ENCODE peak calls at places on chromosomes 13 and 19, in six cellular contexts. G is pulmonary artery endothelial cell, T is psoas muscle, A is RWPE2, W is AG09319, O is HS-5. I is an unnamed sample.
A peak's percentile ranks its signal among the peaks of the same experiment; 100 is the strongest.

GRCh38 chr19:44111910-44112463 is 1.2 kb upstream of the ZNF225 start:
- DNase-seq in O (no peak), T (no peak), A (peak; percentile 64), G (peak; percentile 53), W (peak; percentile 59), I (peak; percentile 93)

GRCh38 chr19:50005428-50005827 is 19.7 kb downstream of the VRK3 start:
- DNase-seq in G (no peak), A (no peak), W (no peak), O (no peak), T (no peak), I (no peak)

GRCh38 chr13:53250272-53250875 is 221.8 kb downstream of the OLFM4 start:
- DNase-seq in W (peak; percentile 28), O (peak; percentile 15), A (no peak), T (no peak), G (peak; percentile 20), I (peak; percentile 84)

GRCh38 chr13:21933001-21933400 is 262.1 kb downstream of the FGF9 start:
- DNase-seq in G (no peak), O (no peak), A (no peak), T (no peak), W (no peak), I (no peak)

GRCh38 chr13:114113961-114114360 is 18.5 kb downstream of the RASA3 start:
- DNase-seq in A (peak; percentile 19), G (no peak), W (no peak), T (no peak), O (no peak), I (no peak)

GRCh38 chr13:107251321-107251720 is 683.4 kb upstream of the ARGLU1 start:
- DNase-seq in A (no peak), T (no peak), W (no peak), O (no peak), G (no peak), I (no peak)

GRCh38 chr13:97112451-97113152 is 109.5 kb upstream of the MBNL2 start:
- DNase-seq in G (no peak), T (no peak), W (no peak), A (no peak), O (no peak), I (no peak)

GRCh38 chr13:30870916-30871712 is 35.0 kb upstream of the MEDAG start:
- DNase-seq in A (no peak), G (no peak), W (no peak), T (no peak), O (no peak), I (no peak)

GRCh38 chr19:28184997-28185396 is 1028.0 kb downstream of the UQCRFS1 start:
- DNase-seq in A (no peak), O (no peak), G (no peak), T (no peak), W (no peak), I (no peak)

GRCh38 chr13:63307239-63307638 is 1891.6 kb upstream of the PCDH20 start:
- DNase-seq in A (no peak), G (no peak), O (no peak), W (no peak), T (no peak), I (no peak)

GRCh38 chr13:36912983-36913382 is 7.1 kb downstream of the SMAD9 start:
- DNase-seq in A (no peak), O (no peak), G (no peak), W (no peak), T (no peak), I (no peak)

GRCh38 chr19:36111200-36111539 is 227 bp downstream of the OVOL3 start:
- DNase-seq in T (no peak), O (no peak), W (no peak), G (no peak), A (no peak), I (no peak)

GRCh38 chr19:38095411-38096308 is 128.4 kb downstream of the DPF1 start:
- DNase-seq in O (no peak), A (no peak), G (peak; percentile 33), W (peak; percentile 24), T (peak; percentile 64), I (peak; percentile 74)

GRCh38 chr13:66974174-66974573 is 256.0 kb downstream of the PCDH9 start:
- DNase-seq in O (no peak), A (no peak), G (no peak), T (no peak), W (no peak), I (no peak)

GRCh38 chr13:111253334-111253872 is 67.0 kb upstream of the TEX29 start:
- DNase-seq in A (no peak), G (no peak), W (no peak), T (no peak), O (no peak), I (peak; percentile 15)

GRCh38 chr19:5333581-5334365 is 6.8 kb downstream of the PTPRS start:
- DNase-seq in O (no peak), W (no peak), A (no peak), G (no peak), T (no peak), I (no peak)

GRCh38 chr13:46160474-46161066 is 21.4 kb downstream of the LCP1 start:
- DNase-seq in A (no peak), G (peak; percentile 27), W (peak; percentile 18), O (no peak), T (no peak), I (peak; percentile 75)

GRCh38 chr13:52599037-52599852 is 43.0 kb upstream of the HNRNPA1L2 start:
- DNase-seq in A (no peak), W (no peak), O (no peak), T (no peak), G (peak; percentile 79), I (peak; percentile 70)

GRCh38 chr13:75430618-75431209 is 51.3 kb downstream of the TBC1D4 start:
- DNase-seq in T (no peak), G (no peak), O (no peak), W (no peak), A (no peak), I (no peak)

GRCh38 chr13:67438465-67438864 is 208.3 kb upstream of the PCDH9 start:
- DNase-seq in T (no peak), W (no peak), G (no peak), O (no peak), A (no peak), I (peak; percentile 44)

GRCh38 chr19:49114630-49115363 is 627 bp downstream of the LIN7B start:
- DNase-seq in A (no peak), W (no peak), O (no peak), T (peak; percentile 60), G (no peak), I (peak; percentile 69)

GRCh38 chr19:40471111-40471510 is 4.3 kb downstream of the SPTBN4 start:
- DNase-seq in W (no peak), O (no peak), T (no peak), G (no peak), A (no peak), I (no peak)

GRCh38 chr19:49950956-49951526 is 9.9 kb downstream of the SIGLEC11 start:
- DNase-seq in O (no peak), A (no peak), W (no peak), T (no peak), G (no peak), I (no peak)

GRCh38 chr19:30307191-30307974 is 64.8 kb upstream of the ZNF536 start:
- DNase-seq in G (no peak), W (no peak), T (no peak), A (no peak), O (no peak), I (no peak)

GRCh38 chr19:56333506-56333905 is 18.9 kb upstream of the ZSCAN5A start:
- DNase-seq in G (peak; percentile 29), A (no peak), O (no peak), T (no peak), W (peak; percentile 3), I (peak; percentile 13)

GRCh38 chr13:107376393-107377085 is 808.6 kb upstream of the ARGLU1 start:
- DNase-seq in G (no peak), T (no peak), A (no peak), O (no peak), W (no peak), I (no peak)

GRCh38 chr13:73090116-73090811 is 31.5 kb downstream of the KLF5 start:
- DNase-seq in O (peak; percentile 38), W (peak; percentile 5), A (peak; percentile 83), T (no peak), G (peak; percentile 44), I (no peak)

GRCh38 chr13:27476943-27477681 is 26.7 kb upstream of the MTIF3 start:
- DNase-seq in O (no peak), T (no peak), G (no peak), A (no peak), W (peak; percentile 3), I (peak; percentile 16)

GRCh38 chr19:18543814-18544475 is 572 bp upstream of the FKBP8 start:
- DNase-seq in G (no peak), A (no peak), O (no peak), T (no peak), W (no peak), I (peak; percentile 32)

GRCh38 chr19:17671906-17672305 is 16.2 kb downstream of the UNC13A start:
- DNase-seq in A (no peak), O (no peak), T (no peak), G (no peak), W (no peak), I (peak; percentile 44)

GRCh38 chr13:31891472-31891871 is 140.1 kb upstream of the FRY start:
- DNase-seq in O (no peak), G (no peak), T (no peak), A (no peak), W (no peak), I (no peak)

GRCh38 chr13:102011539-102011938 is 390.3 kb downstream of the FGF14 start:
- DNase-seq in G (no peak), W (no peak), A (no peak), O (no peak), T (no peak), I (no peak)

GRCh38 chr13:29721766-29722165 is 126.3 kb upstream of the SLC7A1 start:
- DNase-seq in O (no peak), G (no peak), T (no peak), W (no peak), A (no peak), I (no peak)

GRCh38 chr13:42594577-42595571 is 20.9 kb downstream of the TNFSF11 start:
- DNase-seq in O (peak; percentile 6), W (peak; percentile 83), A (no peak), G (no peak), T (no peak), I (peak; percentile 81)

GRCh38 chr13:66501187-66501586 is 728.9 kb downstream of the PCDH9 start:
- DNase-seq in T (no peak), A (no peak), O (peak; percentile 16), W (no peak), G (no peak), I (peak; percentile 60)

GRCh38 chr19:40623403-40624239 is 22.5 kb downstream of the LTBP4 start:
- DNase-seq in T (no peak), W (no peak), G (no peak), O (no peak), A (peak; percentile 75), I (peak; percentile 63)

GRCh38 chr19:33134571-33135041 is 2.7 kb downstream of the WDR88 start:
- DNase-seq in G (no peak), W (no peak), O (no peak), A (no peak), T (no peak), I (no peak)